ENCODE peak calls at places on chromosomes 1 and 21, in seven cellular contexts. F, G, H, S, P, Y and M are unnamed samples.

GRCh38 chr21:28283652-28284490 is 708.8 kb downstream of the LTN1 start:
- DNase-seq in F (no peak), P (no peak), Y (no peak), H (peak), G (no peak), S (no peak), M (no peak)

GRCh38 chr1:205591522-205592351 is 40.1 kb downstream of the ELK4 start:
- DNase-seq in H (peak), S (peak), P (peak), G (peak), F (peak), Y (peak), M (peak)

GRCh38 chr1:167328762-167329483 is 108.2 kb downstream of the POU2F1 start:
- DNase-seq in F (no peak), H (peak), P (peak), S (no peak), Y (no peak), G (no peak), M (no peak)

GRCh38 chr1:151196292-151196800 is 2.0 kb upstream of the PIP5K1A start:
- DNase-seq in S (peak), F (peak), G (peak), H (peak), P (peak), Y (no peak), M (peak)

GRCh38 chr1:33072707-33073106 is 8.2 kb upstream of the AZIN2 start:
- DNase-seq in S (no peak), P (no peak), G (no peak), H (peak), Y (no peak), F (no peak), M (no peak)

GRCh38 chr1:41716188-41717130 is 202.3 kb downstream of the HIVEP3 start:
- DNase-seq in Y (no peak), G (no peak), H (no peak), F (no peak), S (no peak), P (no peak), M (no peak)

GRCh38 chr1:66227966-66228365 is 306.0 kb upstream of the SGIP1 start:
- DNase-seq in F (no peak), H (no peak), S (no peak), G (no peak), P (no peak), Y (no peak), M (no peak)

GRCh38 chr1:37634554-37635308 is at the start of gene RSPO1:
- DNase-seq in G (no peak), S (no peak), F (no peak), Y (no peak), P (no peak), H (peak), M (no peak)

GRCh38 chr1:220690140-220691038 is at the start of gene C1orf115:
- DNase-seq in S (peak), F (peak), Y (peak), G (peak), P (no peak), H (peak), M (peak)

GRCh38 chr1:214029796-214030195 is 42.0 kb downstream of the PROX1 start:
- DNase-seq in Y (no peak), H (no peak), G (no peak), S (no peak), F (no peak), P (no peak), M (no peak)

GRCh38 chr1:54774820-54775498 is 10.6 kb upstream of the PARS2 start:
- DNase-seq in H (peak), P (peak), F (no peak), S (no peak), G (no peak), Y (no peak), M (no peak)

GRCh38 chr21:28521932-28522826 is 470.5 kb downstream of the LTN1 start:
- DNase-seq in F (no peak), H (peak), P (peak), Y (no peak), G (no peak), S (no peak), M (no peak)

GRCh38 chr1:211741116-211741515 is 65.7 kb upstream of the NEK2 start:
- DNase-seq in H (no peak), P (no peak), S (no peak), Y (no peak), F (no peak), G (no peak), M (no peak)

GRCh38 chr1:114468710-114469468 is 42.1 kb downstream of the TRIM33 start:
- DNase-seq in S (no peak), F (no peak), Y (no peak), P (no peak), H (no peak), G (no peak), M (no peak)

GRCh38 chr1:204507317-204508105 is 8.7 kb upstream of the MDM4 start:
- DNase-seq in F (no peak), Y (no peak), G (no peak), H (peak), P (peak), S (no peak), M (no peak)

GRCh38 chr1:66330711-66331110 is 203.2 kb upstream of the SGIP1 start:
- DNase-seq in S (no peak), F (no peak), G (no peak), Y (no peak), P (peak), H (peak), M (no peak)

GRCh38 chr1:60044881-60045280 is 28.7 kb downstream of the C1orf87 start:
- DNase-seq in G (no peak), P (no peak), Y (no peak), S (no peak), F (no peak), H (peak), M (no peak)

GRCh38 chr21:32353002-32353711 is 39.7 kb downstream of the URB1 start:
- DNase-seq in F (no peak), S (no peak), H (no peak), P (no peak), Y (no peak), G (no peak), M (no peak)

GRCh38 chr1:54227091-54227602 is 27.2 kb downstream of the MRPL37 start:
- DNase-seq in H (peak), Y (no peak), G (no peak), P (no peak), F (no peak), S (no peak), M (peak)

GRCh38 chr1:52321051-52321450 is 45.0 kb downstream of the CC2D1B start:
- DNase-seq in P (no peak), S (no peak), Y (no peak), F (no peak), H (no peak), G (no peak), M (no peak)

GRCh38 chr1:237239248-237239647 is 197.3 kb downstream of the RYR2 start:
- DNase-seq in F (no peak), Y (no peak), G (no peak), P (no peak), S (no peak), H (no peak), M (no peak)

GRCh38 chr1:202205523-202206190 is 12.1 kb downstream of the LGR6 start:
- DNase-seq in P (no peak), H (no peak), S (no peak), F (no peak), G (no peak), Y (no peak), M (no peak)

GRCh38 chr1:74205236-74205635 is 7.2 kb downstream of the FPGT start:
- DNase-seq in H (no peak), Y (no peak), P (no peak), S (no peak), F (no peak), G (no peak), M (no peak)

GRCh38 chr1:187685338-187685737 is 856.6 kb downstream of the PLA2G4A start:
- DNase-seq in Y (no peak), P (no peak), S (no peak), G (no peak), F (no peak), H (peak), M (no peak)

GRCh38 chr21:31872072-31872451 is 758 bp upstream of the HUNK start:
- DNase-seq in S (no peak), F (no peak), G (no peak), H (no peak), Y (no peak), P (no peak), M (no peak)

GRCh38 chr1:62782197-62782886 is 1.6 kb upstream of the ATG4C start:
- DNase-seq in H (peak), F (no peak), Y (no peak), P (no peak), G (no peak), S (no peak), M (no peak)

GRCh38 chr1:147281950-147282349 is 39.5 kb downstream of the CHD1L start:
- DNase-seq in S (no peak), P (no peak), Y (no peak), H (no peak), G (no peak), F (no peak), M (no peak)
- TF ChIP-seq CTCF in S (no peak), P (no peak), Y (no peak), H (no peak), G (no peak), F (no peak), M (no peak)

DNA sequence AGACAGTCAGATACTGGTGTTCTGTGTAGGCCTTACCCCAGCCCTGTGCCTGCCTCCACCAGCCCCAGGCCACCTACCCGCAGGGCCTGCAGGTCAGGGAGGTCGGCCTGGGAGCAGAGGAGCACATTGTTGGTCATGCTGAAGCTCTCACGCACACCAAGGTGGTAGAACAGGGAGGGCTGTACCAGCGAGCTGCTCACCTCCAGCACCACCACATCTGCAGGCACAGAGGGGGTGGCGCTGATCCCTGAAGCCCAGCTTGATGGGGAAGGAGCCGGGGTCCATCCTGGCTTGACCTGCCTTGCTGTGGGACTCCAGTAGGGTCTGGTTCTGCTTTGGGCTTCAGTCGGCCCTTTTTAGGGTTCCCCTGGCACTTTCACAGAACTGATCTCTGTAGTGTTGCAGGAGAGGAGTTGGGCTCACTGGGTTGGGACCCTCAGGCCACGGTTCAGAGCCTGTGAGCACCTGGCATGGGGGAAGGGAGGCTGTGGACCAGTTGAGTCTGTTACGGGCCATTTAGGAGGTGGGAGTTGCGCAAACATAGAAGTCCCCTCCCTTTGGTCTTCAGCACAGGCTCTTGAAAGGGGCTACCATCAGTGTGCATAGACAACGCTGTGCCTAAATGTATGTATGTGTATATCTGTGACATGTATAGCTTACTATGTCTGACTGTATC is 1.9 kb downstream of the MAP3K6 start:
- DNase-seq in Y (no peak), F (no peak), P (no peak), G (no peak), S (no peak), H (no peak), M (no peak)
- H3K4me3 ChIP-seq in Y (peak), F (peak), P (peak), G (no peak), S (peak), H (peak), M (peak)

DNA sequence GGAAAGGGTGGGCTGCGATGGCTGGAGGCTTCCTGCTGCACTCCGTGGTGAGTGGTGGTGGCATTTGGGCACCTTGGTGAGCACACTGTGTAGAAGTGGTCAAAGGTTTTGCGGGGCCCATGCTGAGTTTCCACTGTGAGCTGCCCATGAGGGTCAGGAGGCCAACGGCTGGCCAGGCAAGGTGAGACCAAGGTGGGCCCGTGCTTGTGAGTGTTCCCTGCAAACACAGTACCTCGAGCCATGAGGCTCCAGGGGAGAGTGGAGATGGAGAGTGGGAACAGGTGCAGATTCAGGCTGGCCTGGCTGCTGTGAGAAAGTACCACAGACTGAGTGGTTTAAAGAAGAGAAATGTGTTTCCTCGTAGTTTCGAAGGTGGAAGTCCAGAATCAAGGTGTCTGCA is 40.8 kb downstream of the AJAP1 start:
- DNase-seq in P (no peak), G (no peak), H (no peak), Y (no peak), S (no peak), F (no peak), M (peak)
- TF ChIP-seq CTCF in P (no peak), G (no peak), H (no peak), Y (no peak), S (no peak), F (no peak), M (no peak)

GRCh38 chr1:19435851-19436465 is 49.4 kb downstream of the CAPZB start:
- DNase-seq in F (no peak), H (no peak), G (no peak), S (no peak), Y (no peak), P (no peak), M (no peak)
- H3K4me3 ChIP-seq in F (no peak), H (no peak), G (no peak), S (peak), Y (no peak), P (no peak), M (no peak)

DNA sequence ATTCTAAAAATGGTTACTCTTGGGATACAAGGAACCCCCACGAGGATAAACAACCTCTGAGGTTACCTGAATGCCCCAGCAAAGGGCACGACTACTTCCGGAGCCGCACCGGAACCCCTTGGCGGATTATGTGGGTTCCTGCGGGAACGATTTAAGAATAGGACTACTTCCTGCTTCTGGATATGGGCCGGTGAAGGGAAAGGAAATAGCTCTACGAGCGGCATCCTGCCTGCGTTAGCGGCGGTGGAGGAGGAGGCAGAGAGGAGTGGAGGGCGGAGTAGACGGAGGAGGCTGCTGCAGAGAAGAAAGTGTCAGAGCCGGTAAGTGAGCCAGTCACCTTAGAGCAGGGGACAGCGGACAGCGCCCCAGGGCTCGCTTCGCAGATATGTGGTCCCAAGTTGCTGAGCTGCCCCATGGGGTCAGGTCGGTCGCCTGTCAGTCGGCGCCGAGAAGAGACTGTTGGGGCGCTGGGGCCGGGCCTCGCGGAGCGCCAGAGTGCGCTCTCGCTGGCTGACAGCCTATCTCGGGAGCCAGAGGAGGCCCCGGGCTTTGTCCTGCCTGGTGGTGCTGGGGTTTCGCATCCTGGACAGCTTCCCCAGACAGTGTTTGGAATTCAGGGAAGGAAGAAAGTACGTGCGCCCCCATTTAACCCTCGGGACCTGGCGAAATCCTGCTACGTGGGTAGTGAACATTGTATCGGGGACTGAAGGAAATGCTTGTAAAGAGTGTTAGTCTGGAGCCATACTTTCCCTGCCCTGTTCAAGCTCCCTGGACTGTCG is at the start of gene KLHL20:
- DNase-seq in H (peak), P (peak), G (peak), S (peak), F (peak), Y (peak), M (peak)
- TF ChIP-seq CTCF in H (peak), P (peak), G (no peak), S (peak), F (no peak), Y (no peak), M (no peak)

DNA sequence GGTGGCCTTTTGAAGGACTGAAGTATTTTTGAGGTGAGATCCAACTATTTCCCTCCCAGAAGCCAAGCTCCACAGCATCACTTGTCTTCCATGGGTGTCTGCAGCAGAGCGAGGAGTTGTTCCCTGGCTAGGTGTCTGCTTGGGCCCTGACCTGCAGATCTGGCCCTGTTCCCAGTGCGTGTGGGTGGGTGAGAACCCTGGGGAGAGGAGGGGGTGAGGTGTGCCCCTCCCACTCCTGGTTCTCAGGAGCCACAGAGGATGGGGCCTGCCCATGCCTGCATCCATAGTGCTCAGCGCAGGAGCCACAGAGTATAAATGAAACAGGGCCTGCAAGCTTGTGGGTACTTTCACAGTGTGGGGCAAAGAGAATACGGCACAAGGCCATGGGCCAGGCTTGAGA is 15.8 kb downstream of the REG4 start:
- DNase-seq in P (no peak), G (no peak), H (no peak), S (no peak), Y (no peak), F (no peak), M (no peak)
- H3K4me3 ChIP-seq in P (no peak), G (no peak), H (no peak), S (no peak), Y (no peak), F (no peak), M (no peak)